ENCODE peak calls at places on chromosomes 16 and 17, in six cellular contexts. S, P, K, V, Y and Z are unnamed samples.

GRCh38 chr17:64459284-64459747 is 10.4 kb downstream of the MILR1 start:
- DNase-seq in S (no peak), P (no peak), K (no peak), V (no peak), Y (peak; percentile 53), Z (peak; percentile 73)

GRCh38 chr16:23423496-23424049 is 29.4 kb downstream of the COG7 start:
- DNase-seq in S (peak; percentile 68), P (peak; percentile 97), K (peak; percentile 88), V (peak; percentile 43), Y (peak; percentile 99), Z (peak; percentile 98)

GRCh38 chr17:28385037-28385797 is 13.7 kb downstream of the SARM1 start:
- DNase-seq in S (peak; percentile 43), P (no peak), K (no peak), V (no peak), Y (no peak), Z (no peak)

GRCh38 chr16:17271687-17272086 is 199.1 kb downstream of the XYLT1 start:
- DNase-seq in S (no peak), P (no peak), K (peak; percentile 72), V (peak; percentile 61), Y (peak; percentile 31), Z (no peak)

GRCh38 chr17:80737106-80738019 is 192.7 kb downstream of the RPTOR start:
- DNase-seq in S (no peak), P (no peak), K (no peak), V (no peak), Y (no peak), Z (no peak)

GRCh38 chr17:8707232-8707590 is 37.4 kb downstream of the CCDC42 start:
- DNase-seq in S (no peak), P (no peak), K (peak; percentile 12), V (no peak), Y (no peak), Z (peak; percentile 9)

GRCh38 chr17:75457047-75457654 is 716 bp downstream of the TMEM94 start:
- DNase-seq in S (peak; percentile 59), P (no peak), K (no peak), V (peak; percentile 52), Y (peak; percentile 47), Z (peak; percentile 72)

GRCh38 chr17:13031718-13032350 is 14.0 kb upstream of the ELAC2 start:
- DNase-seq in S (peak; percentile 66), P (peak; percentile 13), K (no peak), V (peak; percentile 47), Y (peak; percentile 59), Z (peak; percentile 78)

GRCh38 chr17:28575126-28575795 is 1.4 kb downstream of the ALDOC start:
- DNase-seq in S (no peak), P (no peak), K (no peak), V (no peak), Y (no peak), Z (no peak)

GRCh38 chr16:88347656-88348376 is 34.9 kb upstream of the ZNF469 start:
- DNase-seq in S (peak; percentile 35), P (no peak), K (no peak), V (no peak), Y (no peak), Z (no peak)

GRCh38 chr17:35666967-35667552 is 64.4 kb upstream of the RASL10B start:
- DNase-seq in S (no peak), P (no peak), K (no peak), V (no peak), Y (no peak), Z (no peak)
- H3K4me3 ChIP-seq in S (no peak overlapping the region), P (no peak overlapping the region), K (no peak overlapping the region), V (no peak overlapping the region), Y (no peak overlapping the region), Z (no peak overlapping the region)

GRCh38 chr16:78002915-78003538 is 19.3 kb upstream of the CLEC3A start:
- DNase-seq in S (peak; percentile 87), P (peak; percentile 79), K (peak; percentile 92), V (peak; percentile 85), Y (peak; percentile 89), Z (peak; percentile 41)

GRCh38 chr16:78007121-78007520 is 15.2 kb upstream of the CLEC3A start:
- DNase-seq in S (no peak), P (no peak), K (no peak), V (no peak), Y (no peak), Z (no peak)

GRCh38 chr16:78004501-78004900 is 17.8 kb upstream of the CLEC3A start:
- DNase-seq in S (no peak), P (no peak), K (no peak), V (no peak), Y (no peak), Z (no peak)

GRCh38 chr16:78005881-78006280 is 16.5 kb upstream of the CLEC3A start:
- DNase-seq in S (no peak), P (no peak), K (no peak), V (no peak), Y (no peak), Z (no peak)
- TF ChIP-seq CTCF in S (no peak), P (peak; percentile 26), K (no peak), V (no peak), Y (peak; percentile 24), Z (no peak)

DNA sequence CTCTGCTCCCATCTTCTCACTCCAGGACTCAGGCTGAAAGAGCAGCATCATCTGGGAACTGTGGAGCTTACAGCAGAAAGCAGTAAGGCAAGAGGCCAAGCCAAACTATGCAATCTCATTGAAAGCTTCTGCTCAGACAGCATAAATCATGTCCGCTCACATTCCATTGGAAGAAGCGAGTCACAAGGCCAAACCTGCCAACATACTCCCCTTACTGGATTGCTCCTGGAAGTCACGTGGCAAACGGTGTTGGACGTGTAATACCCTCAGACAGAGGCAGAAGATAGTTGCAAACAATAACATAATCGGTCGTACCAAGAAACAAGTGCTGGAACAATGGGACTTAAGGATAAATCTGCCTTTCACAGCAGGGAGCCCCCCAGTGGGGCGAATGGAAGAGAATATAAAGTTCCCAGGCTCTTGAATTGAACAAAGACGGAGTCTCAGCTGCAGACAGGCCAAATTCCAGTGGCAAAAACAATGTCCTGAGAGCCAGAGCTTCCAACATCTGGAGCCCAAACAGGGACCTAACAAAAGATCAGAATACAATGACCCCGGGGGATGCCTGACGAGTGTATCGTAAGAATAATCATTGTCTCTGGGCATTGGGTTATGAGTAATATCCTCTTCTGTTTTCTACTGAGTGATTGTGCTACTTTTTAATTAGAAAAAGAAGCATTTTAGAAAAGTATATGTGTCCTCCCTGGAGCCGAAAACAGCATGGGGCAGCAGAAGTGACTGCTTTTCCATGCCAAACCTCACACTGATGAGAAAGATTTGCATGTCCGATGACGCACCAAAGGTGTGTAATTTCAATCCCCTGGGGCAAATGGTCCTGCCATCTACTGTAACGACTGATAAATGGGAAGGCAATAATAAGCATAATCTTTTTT is 68.4 kb downstream of the CMC2 start:
- DNase-seq in S (peak; percentile 63), P (peak; percentile 91), K (peak; percentile 70), V (peak; percentile 46), Y (peak; percentile 94), Z (peak; percentile 98)
- H3K4me3 ChIP-seq in S (no peak overlapping the region), P (no peak overlapping the region), K (no peak overlapping the region), V (no peak overlapping the region), Y (no peak overlapping the region), Z (peak overlapping the region; percentile 10)

GRCh38 chr17:34638526-34639260 is 59.3 kb downstream of the TMEM132E start:
- DNase-seq in S (no peak), P (no peak), K (no peak), V (no peak), Y (no peak), Z (no peak)
- TF ChIP-seq CTCF in S (no peak), P (no peak), K (no peak), V (no peak), Y (no peak), Z (no peak)

DNA sequence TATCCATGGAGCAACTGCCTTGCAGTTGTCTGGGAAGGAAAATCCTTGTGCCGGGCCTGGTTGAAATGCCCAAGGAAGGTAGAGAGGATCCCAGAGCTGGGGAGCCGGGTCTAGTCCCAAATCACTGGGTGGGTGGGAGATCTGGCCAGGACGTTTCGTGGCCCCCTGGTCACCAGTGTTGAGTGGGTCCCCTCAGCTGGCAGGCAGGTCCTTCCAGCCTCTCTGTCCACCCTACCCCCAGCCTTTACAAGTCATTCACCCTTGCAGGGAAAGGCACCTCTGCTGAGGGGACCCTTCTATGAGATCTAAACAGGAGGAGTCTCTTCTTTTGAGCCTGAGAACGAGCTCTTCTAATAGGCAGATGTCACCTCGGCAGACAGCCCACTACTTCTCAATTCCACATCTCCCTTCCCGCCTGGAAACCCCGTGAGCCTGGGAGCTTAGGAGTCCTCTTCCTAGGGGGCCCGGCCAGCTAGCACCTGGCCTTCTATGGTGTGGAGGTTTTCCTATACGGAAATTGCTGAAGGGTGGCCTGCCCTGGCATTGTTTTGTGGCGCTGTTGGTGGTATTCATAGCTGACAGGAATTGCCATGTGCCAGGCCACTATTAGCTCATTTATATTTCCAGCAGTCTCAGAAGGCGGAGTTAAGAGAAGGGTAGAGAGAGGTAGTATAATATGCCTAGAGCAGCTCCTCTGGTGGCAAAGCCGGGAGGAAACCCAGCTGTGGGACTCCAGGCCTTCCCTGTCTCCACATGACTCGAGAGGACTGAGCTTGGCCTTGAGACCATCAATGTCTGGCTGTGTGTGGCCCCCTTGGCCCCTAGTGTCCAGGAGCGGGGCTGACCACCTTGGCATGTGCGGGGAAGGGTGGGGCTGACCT is 13.3 kb downstream of the MPRIP start:
- DNase-seq in S (peak; percentile 77), P (no peak), K (peak; percentile 79), V (peak; percentile 14), Y (no peak), Z (no peak)
- H3K4me3 ChIP-seq in S (peak overlapping the region; percentile 32), P (no peak overlapping the region), K (no peak overlapping the region), V (no peak overlapping the region), Y (no peak overlapping the region), Z (no peak overlapping the region)

GRCh38 chr17:33292981-33293867 is at the start of gene ASIC2:
- DNase-seq in S (no peak), P (no peak), K (peak; percentile 67), V (peak; percentile 20), Y (no peak), Z (peak; percentile 63)

GRCh38 chr17:33294994-33295393 is 1.9 kb upstream of the ASIC2 start:
- DNase-seq in S (no peak), P (no peak), K (no peak), V (no peak), Y (no peak), Z (no peak)

GRCh38 chr17:33290156-33290697 is 2.9 kb downstream of the ASIC2 start:
- DNase-seq in S (no peak), P (no peak), K (no peak), V (no peak), Y (no peak), Z (no peak)

GRCh38 chr17:33291248-33292183 is 1.6 kb downstream of the ASIC2 start:
- DNase-seq in S (peak; percentile 49), P (no peak), K (no peak), V (peak; percentile 21), Y (peak; percentile 45), Z (peak; percentile 45)

DNA sequence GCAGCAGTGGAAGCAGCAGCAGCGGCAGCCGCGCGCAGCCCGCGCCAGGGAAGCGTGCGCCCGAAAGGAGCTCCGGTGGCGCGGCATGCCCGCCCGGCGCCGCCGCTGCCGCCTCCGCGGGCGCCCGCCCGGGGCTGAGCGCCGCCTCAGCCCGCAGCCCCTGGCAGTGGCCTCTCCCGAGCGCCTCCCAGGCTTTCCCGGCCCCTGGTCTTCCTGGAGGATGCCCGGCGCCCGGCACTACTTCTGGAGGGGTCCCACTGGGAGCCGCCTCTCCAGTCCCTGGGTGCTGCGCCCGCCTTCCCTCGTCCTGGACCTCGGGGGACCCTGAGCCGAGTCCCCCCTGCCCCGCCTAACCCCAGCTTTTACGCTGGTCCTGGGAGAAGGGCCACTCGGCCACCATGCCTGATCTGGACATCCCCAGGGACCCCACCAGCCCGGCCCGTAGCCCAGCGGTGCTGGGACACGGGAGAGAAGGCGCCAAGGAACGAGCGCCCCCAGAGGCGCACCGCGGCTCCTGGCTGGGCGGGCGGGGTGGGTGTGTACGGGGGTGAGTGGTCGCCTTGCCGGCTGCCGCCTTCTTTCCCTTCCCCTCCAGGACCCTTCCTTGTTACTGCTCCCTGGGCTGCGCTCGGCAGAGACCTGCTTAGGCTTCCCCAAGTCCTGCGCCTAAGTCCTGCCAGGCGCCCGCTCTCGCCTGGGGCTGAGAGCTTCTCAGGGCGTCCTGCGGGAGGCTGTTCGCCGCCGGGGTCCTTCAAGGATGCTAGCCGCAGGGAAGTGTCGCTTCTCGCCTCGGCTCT is 713 bp downstream of the ASIC2 start:
- DNase-seq in S (no peak), P (no peak), K (no peak), V (peak; percentile 26), Y (peak; percentile 37), Z (peak; percentile 26)
- TF ChIP-seq CTCF in S (peak; percentile 8), P (peak; percentile 25), K (no peak), V (no peak), Y (no peak), Z (peak; percentile 4)